ENCODE peak calls at places on chromosomes 1 and 21, in five cellular contexts. G is small intestine; M is CD8-positive, alpha-beta memory T cell; S is fibroblast of lung; N is mammary epithelial cell. Q is an unnamed sample. For H3K27me3, the result is how much of the 10 kb centered on the place peaks cover.

GRCh38 chr1:61109158-61109557 is 26.8 kb downstream of the NFIA start:
- DNase-seq in M (no peak), S (no peak), N (no peak), G (peak), Q (no peak)

GRCh38 chr1:216812966-216813365 is 89.7 kb upstream of the ESRRG start:
- DNase-seq in N (peak), S (peak), M (no peak), G (no peak), Q (no peak)

GRCh38 chr1:246034630-246035029 is 472.4 kb downstream of the SMYD3 start:
- DNase-seq in S (no peak), G (no peak), N (no peak), M (no peak), Q (no peak)

GRCh38 chr1:107870691-107871090 is 94.3 kb downstream of the VAV3 start:
- DNase-seq in G (peak), N (peak), M (no peak), S (peak), Q (no peak)

GRCh38 chr1:164559342-164560070 is 522 bp downstream of the PBX1 start:
- DNase-seq in M (no peak), N (peak), S (peak), G (peak), Q (peak)

GRCh38 chr1:68010094-68010493 is 40.3 kb downstream of the DIRAS3 start:
- DNase-seq in N (peak), M (no peak), G (peak), S (peak), Q (no peak)

GRCh38 chr1:50615036-50615750 is 191.9 kb upstream of the DMRTA2 start:
- DNase-seq in N (no peak), M (no peak), S (peak), G (no peak), Q (no peak)

GRCh38 chr1:73862343-73862742 is 335.6 kb downstream of the LRRIQ3 start:
- DNase-seq in S (no peak), M (no peak), N (no peak), G (no peak), Q (no peak)

GRCh38 chr1:24964811-24965570 is 34.9 kb upstream of the RUNX3 start:
- DNase-seq in G (peak), N (no peak), S (peak), M (peak), Q (no peak)

GRCh38 chr1:226546926-226547325 is 1.6 kb upstream of the STUM start:
- DNase-seq in M (no peak), N (no peak), S (no peak), G (no peak), Q (no peak)
- H3K27me3 ChIP-seq in M (under half), N (under half), S (under half), G (under half), Q (under half)

DNA sequence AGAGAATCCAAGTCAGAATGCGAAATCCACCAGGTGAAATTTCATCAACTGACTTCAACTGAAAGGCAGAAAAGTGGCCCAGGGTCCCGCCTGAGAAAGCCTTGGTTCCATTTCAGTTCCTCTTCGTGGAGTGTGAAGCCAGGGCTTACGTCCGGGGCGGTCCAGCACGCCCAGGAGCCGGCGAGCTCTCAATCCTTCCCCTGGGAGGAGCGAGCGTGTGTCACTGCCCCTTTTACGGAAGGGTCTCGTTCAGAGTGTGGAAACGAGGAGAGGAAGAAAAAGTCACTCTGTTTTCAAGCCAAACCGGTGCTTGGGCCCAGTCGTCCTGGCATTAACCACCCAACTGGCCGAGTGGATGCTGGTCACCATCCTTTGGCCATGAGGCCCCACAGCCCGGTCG is 93.9 kb upstream of the ACTRT2 start:
- DNase-seq in G (no peak), N (no peak), M (no peak), S (no peak), Q (no peak)
- H3K4me3 ChIP-seq in G (no peak), N (no peak), M (no peak), S (no peak), Q (no peak)

GRCh38 chr1:152061952-152062351 is 25.1 kb upstream of the S100A11 start:
- DNase-seq in M (no peak), G (no peak), N (no peak), S (no peak), Q (no peak)
- H3K27me3 ChIP-seq in M (under half), G (under half), N (under half), S (under half), Q (under half)

DNA sequence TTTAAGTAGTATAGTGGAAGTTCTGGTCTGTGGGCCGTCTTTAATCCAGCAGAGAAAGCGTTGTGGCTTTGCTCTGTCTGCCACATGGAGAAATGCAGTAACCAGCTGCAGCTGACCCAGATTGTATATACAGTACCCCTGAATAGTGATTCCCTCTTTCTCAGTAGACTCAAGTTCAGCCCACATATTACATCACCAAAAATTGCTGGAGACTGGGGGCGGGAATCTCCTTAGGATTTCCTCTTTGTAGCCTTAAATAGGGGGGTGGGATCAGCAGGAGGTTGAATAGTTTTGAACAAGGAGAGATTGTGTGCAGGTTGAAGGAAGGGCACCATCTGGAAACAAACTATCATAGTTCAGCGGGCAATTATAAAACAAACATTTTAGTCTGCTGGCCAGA is at the start of gene ANGPTL1:
- DNase-seq in N (no peak), M (no peak), S (peak), G (no peak), Q (peak)
- H3K4me3 ChIP-seq in N (no peak), M (no peak), S (peak), G (no peak), Q (no peak)

GRCh38 chr21:41769106-41769505 is 2.3 kb upstream of the RIPK4 start:
- DNase-seq in S (no peak), G (peak), M (no peak), N (no peak), Q (no peak)

GRCh38 chr21:41770901-41771624 is 4.2 kb upstream of the RIPK4 start:
- DNase-seq in N (no peak), G (no peak), S (no peak), M (no peak), Q (no peak)

GRCh38 chr21:41768371-41769042 is 1.7 kb upstream of the RIPK4 start:
- DNase-seq in S (peak), N (peak), M (peak), G (peak), Q (no peak)

GRCh38 chr21:41769521-41769920 is 2.7 kb upstream of the RIPK4 start:
- DNase-seq in G (no peak), N (no peak), M (no peak), S (no peak), Q (no peak)

GRCh38 chr21:41769933-41770332 is 3.1 kb upstream of the RIPK4 start:
- DNase-seq in M (no peak), G (peak), S (no peak), N (no peak), Q (no peak)
- H3K27me3 ChIP-seq in M (under half), G (under half), S (half or more), N (under half), Q (under half)

DNA sequence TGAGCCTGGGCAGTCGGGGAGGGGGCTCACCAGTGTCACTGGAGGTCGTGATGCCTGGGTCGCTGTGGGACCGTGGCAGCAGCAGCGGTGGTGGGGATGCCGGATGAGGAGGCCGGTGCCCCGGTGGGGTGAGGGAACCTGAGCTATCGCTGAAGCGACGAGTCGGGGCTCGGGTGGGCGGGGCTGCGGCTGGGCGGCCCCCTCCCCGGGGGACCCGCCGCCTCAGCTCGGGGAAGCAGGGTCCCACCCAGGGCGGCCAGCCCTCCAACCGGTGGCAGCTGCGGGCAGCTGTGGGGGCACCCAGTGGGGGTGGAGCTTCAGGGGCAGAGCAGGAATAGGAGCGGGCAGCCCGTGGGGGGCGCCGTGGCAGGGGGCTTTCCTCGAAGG is 5.0 kb downstream of the ENTREP3 start:
- DNase-seq in G (no peak), N (no peak), S (no peak), M (no peak), Q (no peak)
- H3K4me3 ChIP-seq in G (peak), N (no peak), S (no peak), M (peak), Q (no peak)

GRCh38 chr1:205049479-205049878 is 6.5 kb downstream of the CNTN2 start:
- DNase-seq in G (no peak), S (no peak), N (no peak), M (no peak), Q (no peak)

GRCh38 chr1:205045146-205045545 is 2.1 kb downstream of the CNTN2 start:
- DNase-seq in G (no peak), M (no peak), N (no peak), S (no peak), Q (no peak)

GRCh38 chr1:205046870-205047269 is 3.9 kb downstream of the CNTN2 start:
- DNase-seq in M (no peak), S (no peak), G (no peak), N (no peak), Q (no peak)

GRCh38 chr1:205048382-205048781 is 5.4 kb downstream of the CNTN2 start:
- DNase-seq in M (no peak), S (no peak), N (no peak), G (no peak), Q (no peak)

DNA sequence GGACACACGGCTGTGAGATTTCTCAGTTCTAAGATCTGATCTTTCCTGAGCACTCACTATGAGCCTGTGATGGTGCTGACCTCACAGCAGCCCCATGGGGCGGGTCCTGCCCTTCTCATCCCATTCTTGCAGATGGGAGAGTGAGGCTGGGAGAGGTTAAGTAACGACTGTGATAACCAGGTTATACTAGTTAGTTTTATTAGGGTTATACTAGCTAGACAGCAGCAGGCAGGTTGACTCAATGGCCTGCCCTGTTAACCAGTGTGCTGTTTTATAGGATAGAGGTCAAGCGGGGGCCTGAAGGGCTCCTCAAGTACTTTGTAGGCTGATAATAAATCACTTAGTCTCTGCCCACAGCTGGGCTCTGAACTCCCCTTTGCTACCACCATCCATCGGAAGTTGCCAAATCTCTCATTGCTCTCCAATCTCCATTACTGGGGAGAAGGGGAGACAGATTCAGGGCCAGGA is 4.8 kb downstream of the CNTN2 start:
- DNase-seq in N (no peak), G (no peak), S (no peak), M (no peak), Q (no peak)
- H3K27me3 ChIP-seq in N (under half), G (under half), S (under half), M (under half), Q (half or more)

GRCh38 chr1:214448536-214448935 is 102.9 kb downstream of the PTPN14 start:
- DNase-seq in G (no peak), N (no peak), S (no peak), M (no peak), Q (no peak)

GRCh38 chr1:214447557-214447871 is 103.9 kb downstream of the PTPN14 start:
- DNase-seq in S (peak), M (no peak), G (no peak), N (no peak), Q (no peak)

GRCh38 chr1:214445201-214445600 is 106.2 kb downstream of the PTPN14 start:
- DNase-seq in S (peak), M (no peak), G (no peak), N (no peak), Q (no peak)

GRCh38 chr1:214445846-214446614 is 105.4 kb downstream of the PTPN14 start:
- DNase-seq in N (peak), S (peak), M (no peak), G (no peak), Q (peak)

GRCh38 chr1:214446772-214447556 is 104.4 kb downstream of the PTPN14 start:
- DNase-seq in M (no peak), G (peak), N (peak), S (peak), Q (peak)
- H3K4me3 ChIP-seq in M (no peak), G (no peak), N (peak), S (peak), Q (no peak)

DNA sequence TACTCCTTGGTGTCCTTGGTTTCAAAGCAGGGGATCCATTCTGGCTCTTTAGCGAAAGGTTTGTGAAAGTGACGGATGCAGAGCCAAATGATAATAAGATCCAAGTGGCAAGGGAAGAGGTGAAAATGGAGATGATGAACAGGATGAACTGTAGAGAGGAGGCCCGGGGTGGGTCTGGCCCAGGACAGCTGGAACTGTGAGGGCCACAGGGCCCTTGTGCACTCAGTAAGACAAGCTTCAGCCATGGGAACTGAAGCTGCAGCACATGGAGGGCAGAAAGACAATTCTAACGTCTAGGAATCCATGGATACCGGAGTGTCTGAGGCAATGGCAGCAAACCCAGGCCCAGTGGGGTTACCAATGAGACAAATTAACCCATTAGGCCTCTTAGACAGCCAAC is 4.8 kb downstream of the KCNA2 start:
- DNase-seq in N (no peak), S (no peak), M (no peak), G (no peak), Q (no peak)
- H3K27me3 ChIP-seq in N (under half), S (under half), M (under half), G (under half), Q (under half)

GRCh38 chr1:108892356-108893140 is 15.8 kb downstream of the GPSM2 start:
- DNase-seq in M (no peak), G (no peak), N (no peak), S (peak), Q (no peak)
- H3K4me3 ChIP-seq in M (no peak), G (no peak), N (no peak), S (no peak), Q (no peak)

Q was measured in HAP-1.